ENCODE peak calls at places on chromosomes 7 and 10, in nine cellular contexts. V, H, O, E, G, D, Y, A and M are unnamed samples.

GRCh38 chr7:131190146-131190545 is 137.5 kb upstream of the MKLN1 start:
- DNase-seq in V (peak; percentile 4), H (no peak), O (peak; percentile 31), E (no peak), G (no peak), D (no peak), Y (no peak), A (no peak), M (no peak)

GRCh38 chr7:83677180-83677866 is 28.4 kb upstream of the SEMA3E start:
- DNase-seq in V (no peak), H (peak; percentile 97), O (peak; percentile 94), E (no peak), G (no peak), D (peak; percentile 52), Y (no peak), A (peak; percentile 77), M (peak; percentile 25)

GRCh38 chr10:104316321-104317099 is 21.8 kb downstream of the ITPRIP start:
- DNase-seq in V (peak; percentile 39), H (no peak), O (no peak), E (no peak), G (no peak), D (no peak), Y (no peak), A (no peak), M (no peak)

GRCh38 chr7:2982831-2983230 is 60.8 kb downstream of the CARD11 start:
- DNase-seq in V (no peak), H (no peak), O (no peak), E (no peak), G (peak; percentile 83), D (no peak), Y (no peak), A (no peak), M (no peak)

GRCh38 chr10:131888186-131888604 is 12.6 kb upstream of the PPP2R2D start:
- DNase-seq in V (no peak), H (no peak), O (no peak), E (no peak), G (no peak), D (no peak), Y (no peak), A (no peak), M (no peak)

GRCh38 chr7:137965942-137966624 is 35.8 kb downstream of the CREB3L2 start:
- DNase-seq in V (no peak), H (no peak), O (no peak), E (no peak), G (no peak), D (no peak), Y (no peak), A (no peak), M (no peak)

GRCh38 chr10:110034596-110034995 is 26.8 kb downstream of the ADD3 start:
- DNase-seq in V (no peak), H (no peak), O (peak; percentile 62), E (no peak), G (no peak), D (no peak), Y (no peak), A (no peak), M (no peak)

GRCh38 chr7:117827861-117828260 is 45.4 kb downstream of the CTTNBP2 start:
- DNase-seq in V (no peak), H (peak; percentile 35), O (peak; percentile 91), E (no peak), G (no peak), D (peak; percentile 23), Y (no peak), A (peak; percentile 68), M (no peak)

GRCh38 chr10:128369101-128369650 is 243.0 kb upstream of the MKI67 start:
- DNase-seq in V (no peak), H (no peak), O (no peak), E (no peak), G (no peak), D (no peak), Y (no peak), A (no peak), M (no peak)

GRCh38 chr10:132544744-132545658 is 7.4 kb downstream of the INPP5A start:
- DNase-seq in V (no peak), H (no peak), O (no peak), E (no peak), G (peak; percentile 61), D (no peak), Y (peak; percentile 9), A (no peak), M (no peak)

GRCh38 chr7:21675255-21675654 is 132.4 kb downstream of the DNAH11 start:
- DNase-seq in V (peak; percentile 20), H (no peak), O (no peak), E (no peak), G (no peak), D (no peak), Y (no peak), A (no peak), M (no peak)

GRCh38 chr7:128365432-128365831 is 3.9 kb upstream of the PRRT4 start:
- DNase-seq in V (no peak), H (no peak), O (no peak), E (no peak), G (no peak), D (no peak), Y (no peak), A (no peak), M (no peak)
- H3K4me3 ChIP-seq in V (no peak overlapping the region), H (no peak overlapping the region), O (no peak overlapping the region), E (no peak overlapping the region), G (no peak overlapping the region), D (no peak overlapping the region), Y (no peak overlapping the region), A (no peak overlapping the region), M (no peak overlapping the region)

GRCh38 chr7:51647486-51647885 is 330.9 kb upstream of the COBL start:
- DNase-seq in V (no peak), H (no peak), O (no peak), E (no peak), G (no peak), D (no peak), Y (no peak), A (no peak), M (no peak)
- TF ChIP-seq CTCF in V (no peak), H (no peak), O (no peak), E (no peak), G (no peak), D (no peak), Y (no peak), A (no peak), M (no peak)

GRCh38 chr10:130230611-130231010 is 94.4 kb downstream of the GLRX3 start:
- DNase-seq in V (no peak), H (no peak), O (no peak), E (no peak), G (peak; percentile 21), D (no peak), Y (no peak), A (no peak), M (no peak)

GRCh38 chr10:130231211-130231850 is 95.1 kb downstream of the GLRX3 start:
- DNase-seq in V (no peak), H (no peak), O (no peak), E (no peak), G (peak; percentile 38), D (no peak), Y (no peak), A (no peak), M (no peak)

GRCh38 chr10:130230036-130230435 is 93.8 kb downstream of the GLRX3 start:
- DNase-seq in V (no peak), H (no peak), O (no peak), E (no peak), G (peak; percentile 9), D (no peak), Y (no peak), A (no peak), M (no peak)

GRCh38 chr10:130226012-130226411 is 89.8 kb downstream of the GLRX3 start:
- DNase-seq in V (no peak), H (no peak), O (no peak), E (no peak), G (no peak), D (no peak), Y (no peak), A (no peak), M (no peak)

DNA sequence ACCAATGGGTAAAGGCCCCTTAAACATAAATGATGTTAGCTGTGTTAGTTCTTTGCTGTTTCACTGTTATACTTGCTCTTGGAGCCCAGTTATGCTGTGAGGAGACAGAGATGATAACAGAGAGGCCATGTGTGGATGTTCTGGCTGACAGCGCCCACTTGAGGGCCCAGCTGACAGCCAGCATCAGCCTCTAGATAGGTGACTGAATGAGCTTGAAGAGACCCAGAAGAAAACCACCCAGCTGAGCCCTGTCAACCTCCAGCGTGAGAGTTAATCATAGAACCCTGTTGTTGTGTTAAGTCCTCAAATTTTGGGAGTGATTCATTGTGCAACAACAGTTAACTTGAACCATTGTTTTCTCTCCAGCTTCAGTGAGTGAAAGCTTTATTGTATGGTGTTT is 91.7 kb downstream of the GLRX3 start:
- DNase-seq in V (no peak), H (no peak), O (no peak), E (no peak), G (peak; percentile 19), D (no peak), Y (no peak), A (no peak), M (no peak)
- H3K4me3 ChIP-seq in V (no peak overlapping the region), H (no peak overlapping the region), O (no peak overlapping the region), E (no peak overlapping the region), G (no peak overlapping the region), D (no peak overlapping the region), Y (no peak overlapping the region), A (no peak overlapping the region), M (no peak overlapping the region)

DNA sequence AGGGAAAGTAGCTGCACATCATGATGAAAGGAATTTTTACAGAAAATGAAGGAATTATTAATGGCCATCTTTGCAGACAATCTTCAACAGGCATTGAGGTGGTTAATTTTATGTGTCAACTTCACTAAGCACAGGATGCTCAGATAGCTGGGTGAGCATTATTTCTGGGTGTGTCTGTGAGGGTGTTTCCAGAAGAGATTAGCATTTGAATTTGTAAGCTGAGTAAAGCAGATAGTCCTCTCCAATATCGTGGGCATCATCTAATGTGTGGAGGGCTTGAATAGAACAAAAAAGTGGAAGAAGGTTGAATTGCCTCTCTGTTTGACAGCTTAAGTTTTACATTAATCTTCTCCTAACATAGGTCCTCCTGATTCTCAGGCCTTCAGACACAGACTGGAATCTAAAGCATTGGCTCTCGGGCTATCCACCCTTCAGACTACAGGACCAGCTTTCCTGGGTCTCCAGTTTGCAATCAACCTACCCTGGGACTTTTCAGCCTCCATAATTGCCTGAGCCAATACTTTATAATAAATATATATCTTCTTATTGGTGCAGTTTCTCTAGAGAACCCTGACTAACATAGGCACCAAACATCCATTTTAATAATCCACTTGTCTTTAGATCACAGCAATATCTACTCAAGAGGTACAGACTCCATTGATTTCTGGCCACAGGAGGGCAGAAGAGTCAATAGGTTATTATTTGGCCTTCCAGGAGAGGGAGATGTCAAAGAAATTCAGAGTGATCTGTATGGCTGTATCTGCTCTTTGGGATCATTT is 10.5 kb upstream of the CRPPA start:
- DNase-seq in V (peak; percentile 53), H (no peak), O (no peak), E (no peak), G (no peak), D (no peak), Y (no peak), A (no peak), M (no peak)
- TF ChIP-seq CTCF in V (peak; percentile 68), H (no peak), O (peak; percentile 36), E (peak; percentile 35), G (peak; percentile 37), D (peak; percentile 28), Y (peak; percentile 50), A (peak; percentile 48), M (peak; percentile 35)